ENCODE peak calls at places on chromosomes 12 and 14, in four cellular contexts. One of them, this sample, is unnamed.

GRCh38 chr12:66235626-66236281 is 46.7 kb downstream of the IRAK3 start:
- DNase-seq in IMR-90: peak; percentile 4
- DNase-seq in HepG2: no peak
- DNase-seq in SK-N-SH: peak; percentile 22
- DNase-seq in this sample: peak; percentile 27

GRCh38 chr12:125211464-125211863 is 146.2 kb downstream of the AACS start:
- DNase-seq in IMR-90: no peak
- DNase-seq in HepG2: no peak
- DNase-seq in SK-N-SH: no peak
- DNase-seq in this sample: no peak

GRCh38 chr12:65638324-65638723 is 186.0 kb upstream of the HMGA2 start:
- DNase-seq in IMR-90: no peak
- DNase-seq in HepG2: no peak
- DNase-seq in SK-N-SH: no peak
- DNase-seq in this sample: no peak

GRCh38 chr14:69226178-69226577 is 33.8 kb upstream of the GALNT16 start:
- DNase-seq in IMR-90: no peak
- DNase-seq in HepG2: no peak
- DNase-seq in SK-N-SH: no peak
- DNase-seq in this sample: no peak

GRCh38 chr14:89270439-89271227 is 146.4 kb downstream of the FOXN3 start:
- DNase-seq in IMR-90: no peak
- DNase-seq in HepG2: no peak
- DNase-seq in SK-N-SH: no peak
- DNase-seq in this sample: no peak

GRCh38 chr12:99381992-99382391 is 265.6 kb upstream of the GARIN6 start:
- DNase-seq in IMR-90: no peak
- DNase-seq in HepG2: no peak
- DNase-seq in SK-N-SH: no peak
- DNase-seq in this sample: no peak

GRCh38 chr12:132622437-132623071 is 4.0 kb downstream of the P2RX2 start:
- DNase-seq in IMR-90: peak; percentile 94
- DNase-seq in HepG2: no peak
- DNase-seq in SK-N-SH: no peak
- DNase-seq in this sample: no peak

GRCh38 chr12:121731473-121731872 is 18.9 kb downstream of the TMEM120B start:
- DNase-seq in IMR-90: no peak
- DNase-seq in HepG2: no peak
- DNase-seq in SK-N-SH: no peak
- DNase-seq in this sample: no peak

GRCh38 chr14:45253754-45254300 is 825 bp upstream of the MIS18BP1 start:
- DNase-seq in IMR-90: peak; percentile 26
- DNase-seq in HepG2: no peak
- DNase-seq in SK-N-SH: no peak
- DNase-seq in this sample: peak; percentile 52

GRCh38 chr14:95361373-95362179 is 41.9 kb upstream of the CLMN start:
- DNase-seq in IMR-90: no peak
- DNase-seq in HepG2: no peak
- DNase-seq in SK-N-SH: peak; percentile 61
- DNase-seq in this sample: peak; percentile 25

GRCh38 chr12:45561488-45561887 is 168.0 kb upstream of the ARID2 start:
- DNase-seq in IMR-90: no peak
- DNase-seq in HepG2: no peak
- DNase-seq in SK-N-SH: no peak
- DNase-seq in this sample: no peak
- TF ChIP-seq SMC3 in IMR-90: no peak
- TF ChIP-seq SMC3 in HepG2: no peak
- TF ChIP-seq SMC3 in SK-N-SH: no peak
- TF ChIP-seq SMC3 in this sample: no peak

GRCh38 chr12:25971675-25972035 is 13.2 kb downstream of the RASSF8 start:
- DNase-seq in IMR-90: no peak
- DNase-seq in HepG2: no peak
- DNase-seq in SK-N-SH: no peak
- DNase-seq in this sample: no peak
- TF ChIP-seq SMC3 in IMR-90: no peak
- TF ChIP-seq SMC3 in HepG2: no peak
- TF ChIP-seq SMC3 in SK-N-SH: no peak
- TF ChIP-seq SMC3 in this sample: no peak

GRCh38 chr14:27587103-27587502 is 989.3 kb upstream of the NOVA1 start:
- DNase-seq in IMR-90: no peak
- DNase-seq in HepG2: no peak
- DNase-seq in SK-N-SH: no peak
- DNase-seq in this sample: no peak
- TF ChIP-seq SMC3 in IMR-90: no peak
- TF ChIP-seq SMC3 in HepG2: no peak
- TF ChIP-seq SMC3 in SK-N-SH: no peak
- TF ChIP-seq SMC3 in this sample: no peak

GRCh38 chr14:100557658-100558057 is 29.6 kb downstream of the BEGAIN start:
- DNase-seq in IMR-90: peak; percentile 18
- DNase-seq in HepG2: no peak
- DNase-seq in SK-N-SH: no peak
- DNase-seq in this sample: no peak
- TF ChIP-seq SMC3 in IMR-90: no peak
- TF ChIP-seq SMC3 in HepG2: no peak
- TF ChIP-seq SMC3 in SK-N-SH: no peak
- TF ChIP-seq SMC3 in this sample: no peak

GRCh38 chr14:100305446-100306255 is 593 bp downstream of the SLC25A29 start:
- DNase-seq in IMR-90: no peak
- DNase-seq in HepG2: no peak
- DNase-seq in SK-N-SH: peak; percentile 72
- DNase-seq in this sample: no peak
- TF ChIP-seq SMC3 in IMR-90: no peak
- TF ChIP-seq SMC3 in HepG2: no peak
- TF ChIP-seq SMC3 in SK-N-SH: no peak
- TF ChIP-seq SMC3 in this sample: no peak

DNA sequence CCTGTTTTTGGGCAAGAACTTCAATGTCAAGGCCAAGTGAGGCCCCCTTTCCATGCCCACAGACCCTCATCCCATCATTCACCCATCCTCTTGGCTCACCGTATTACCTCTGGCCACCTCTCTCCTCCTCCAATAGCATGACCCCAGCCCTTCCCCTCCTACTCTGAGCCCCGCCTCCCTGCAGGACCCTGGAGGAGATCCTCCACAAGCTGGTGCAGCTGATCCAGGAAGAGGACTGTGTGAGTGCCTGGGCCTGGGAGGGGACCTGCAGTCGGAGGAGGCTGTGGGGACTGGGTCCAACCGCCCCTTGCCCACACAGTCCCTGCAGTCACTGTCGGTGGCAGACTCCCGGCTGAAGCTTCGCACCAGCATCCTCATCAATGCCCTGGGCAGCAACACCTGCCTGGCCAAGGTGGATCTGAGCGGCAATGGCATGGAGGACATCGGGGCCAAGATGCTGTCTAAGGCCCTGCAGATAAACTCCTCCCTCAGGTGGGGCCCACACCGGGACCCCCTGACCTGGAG is 7.2 kb downstream of the CARMIL3 start:
- DNase-seq in IMR-90: no peak
- DNase-seq in HepG2: no peak
- DNase-seq in SK-N-SH: peak; percentile 29
- DNase-seq in this sample: no peak
- TF ChIP-seq SMC3 in IMR-90: no peak
- TF ChIP-seq SMC3 in HepG2: no peak
- TF ChIP-seq SMC3 in SK-N-SH: no peak
- TF ChIP-seq SMC3 in this sample: no peak

GRCh38 chr14:70555890-70556289 is 21.1 kb upstream of the ADAM20 start:
- DNase-seq in IMR-90: peak; percentile 25
- DNase-seq in HepG2: no peak
- DNase-seq in SK-N-SH: no peak
- DNase-seq in this sample: no peak
- TF ChIP-seq SMC3 in IMR-90: no peak
- TF ChIP-seq SMC3 in HepG2: no peak
- TF ChIP-seq SMC3 in SK-N-SH: no peak
- TF ChIP-seq SMC3 in this sample: no peak

GRCh38 chr12:103677341-103677740 is 90.3 kb downstream of the STAB2 start:
- DNase-seq in IMR-90: no peak
- DNase-seq in HepG2: no peak
- DNase-seq in SK-N-SH: no peak
- DNase-seq in this sample: no peak
- TF ChIP-seq SMC3 in IMR-90: no peak
- TF ChIP-seq SMC3 in HepG2: no peak
- TF ChIP-seq SMC3 in SK-N-SH: no peak
- TF ChIP-seq SMC3 in this sample: no peak

GRCh38 chr14:61563880-61564622 is 131.3 kb upstream of the HIF1A start:
- DNase-seq in IMR-90: no peak
- DNase-seq in HepG2: no peak
- DNase-seq in SK-N-SH: peak; percentile 45
- DNase-seq in this sample: no peak
- TF ChIP-seq SMC3 in IMR-90: no peak
- TF ChIP-seq SMC3 in HepG2: no peak
- TF ChIP-seq SMC3 in SK-N-SH: no peak
- TF ChIP-seq SMC3 in this sample: no peak

DNA sequence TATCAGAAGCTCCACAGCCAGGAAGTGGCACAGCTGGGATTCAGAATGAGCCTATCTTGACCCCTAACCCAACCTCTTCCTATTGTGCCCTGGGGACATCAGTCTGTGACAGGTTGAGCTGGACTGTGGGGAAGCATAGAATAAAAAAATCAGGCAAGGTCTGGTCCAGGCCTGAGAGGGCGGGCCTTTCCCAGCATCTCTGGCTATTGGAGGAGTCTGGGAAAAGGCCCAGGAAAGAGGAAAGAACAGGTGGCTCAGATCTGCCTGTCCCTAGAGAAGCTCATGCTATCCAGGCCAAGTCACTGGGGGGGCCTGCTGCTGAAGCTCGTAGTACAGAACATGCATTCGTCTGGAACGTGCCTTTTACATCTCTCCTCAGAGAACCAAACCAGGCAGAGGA is 100.5 kb downstream of the PPM1H start:
- DNase-seq in IMR-90: no peak
- DNase-seq in HepG2: no peak
- DNase-seq in SK-N-SH: no peak
- DNase-seq in this sample: no peak
- TF ChIP-seq SMC3 in IMR-90: no peak
- TF ChIP-seq SMC3 in HepG2: no peak
- TF ChIP-seq SMC3 in SK-N-SH: no peak
- TF ChIP-seq SMC3 in this sample: no peak